ENCODE peak calls at places on chromosomes 13 and 19, in five cellular contexts. L, E, N, A and V are unnamed samples.

GRCh38 chr13:51644649-51645048 is 60.4 kb downstream of the WDFY2 start:
- DNase-seq in L (no peak), E (no peak), N (no peak), A (no peak), V (no peak)

GRCh38 chr13:76516013-76516412 is 370.2 kb downstream of the KCTD12 start:
- DNase-seq in L (no peak), E (no peak), N (no peak), A (no peak), V (no peak)

GRCh38 chr19:54521860-54522513 is 19.4 kb downstream of the LAIR2 start:
- DNase-seq in L (no peak), E (no peak), N (no peak), A (no peak), V (no peak)

GRCh38 chr13:72180253-72180952 is 313.4 kb upstream of the DACH1 start:
- DNase-seq in L (no peak), E (no peak), N (no peak), A (no peak), V (no peak)

GRCh38 chr19:35213678-35214632 is 14.6 kb downstream of the FAM187B start:
- DNase-seq in L (peak), E (peak), N (no peak), A (peak), V (peak)

GRCh38 chr13:31322025-31322424 is 122.2 kb downstream of the B3GLCT start:
- DNase-seq in L (no peak), E (peak), N (no peak), A (no peak), V (no peak)

GRCh38 chr19:39436350-39436716 is 584 bp upstream of the RPS16 start:
- DNase-seq in L (no peak), E (no peak), N (no peak), A (no peak), V (no peak)

GRCh38 chr13:113010510-113010865 is 41.5 kb downstream of the MCF2L start:
- DNase-seq in L (no peak), E (no peak), N (no peak), A (no peak), V (no peak)

GRCh38 chr19:4338441-4339350 is at the start of gene STAP2:
- DNase-seq in L (peak), E (no peak), N (no peak), A (peak), V (peak)

DNA sequence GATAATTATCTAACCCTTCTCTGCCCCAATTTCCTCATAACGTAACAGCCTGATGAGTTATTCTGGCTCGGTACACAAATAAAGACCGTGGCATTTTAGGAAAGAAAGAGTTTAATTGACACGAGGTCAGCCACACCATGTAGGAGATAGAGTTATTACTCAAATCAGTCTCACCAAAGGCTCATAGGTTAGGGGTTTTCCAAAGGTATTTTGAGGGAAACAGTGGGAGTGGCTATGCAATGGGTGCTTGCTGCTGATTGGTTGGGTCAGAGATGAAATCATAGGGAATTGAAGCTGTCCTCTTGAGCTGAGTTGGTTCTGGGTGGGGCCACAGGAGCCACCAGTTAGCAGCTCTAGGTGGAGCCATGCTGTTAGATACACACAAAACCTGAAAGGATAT is 137.5 kb downstream of the FREM2 start:
- DNase-seq in L (no peak), E (no peak), N (no peak), A (no peak), V (no peak)
- TF ChIP-seq CTCF in L (no peak), E (no peak), N (no peak), A (no peak), V (no peak)

DNA sequence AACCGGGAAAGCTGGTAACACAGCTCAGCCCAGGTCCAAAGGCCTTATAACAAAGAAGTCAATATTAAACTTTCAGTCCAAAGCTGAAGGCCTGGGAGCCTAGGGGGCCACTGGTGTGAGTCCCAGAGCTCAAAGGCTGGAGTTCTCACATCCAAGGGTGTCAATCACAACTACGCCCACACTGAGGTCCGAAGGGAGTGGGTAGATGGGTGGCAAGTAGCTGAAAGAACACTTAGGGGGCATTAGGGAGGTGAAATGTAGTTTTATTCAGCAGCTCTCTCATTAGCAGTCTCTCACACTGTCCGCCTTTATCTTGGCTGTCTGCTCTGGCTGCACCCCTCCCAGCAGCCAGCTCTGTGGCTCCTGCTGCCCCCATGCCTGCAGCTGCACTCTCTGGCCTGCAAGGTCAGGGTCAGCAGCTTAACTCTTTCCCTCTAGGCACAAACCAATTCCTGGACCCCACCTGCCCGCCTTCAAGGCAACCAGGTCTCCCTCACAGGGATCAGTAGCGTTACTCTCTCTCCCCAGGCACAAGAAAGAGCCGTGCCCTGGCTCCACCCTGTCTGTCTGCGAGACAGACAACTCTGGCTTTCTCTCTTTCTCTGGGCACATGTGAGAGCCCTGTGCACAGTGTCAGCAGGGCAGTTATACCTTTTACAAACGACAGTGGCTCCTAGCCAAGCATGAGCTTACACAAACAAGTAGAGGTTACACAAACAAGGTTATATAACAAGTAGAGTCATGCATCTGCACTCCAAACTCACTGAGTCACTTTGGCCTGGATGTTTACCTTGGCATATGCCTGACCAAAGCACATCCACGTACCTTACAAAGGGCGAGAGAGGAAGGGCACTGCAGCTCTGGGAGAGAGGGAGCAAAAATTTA is 249.4 kb upstream of the PCDH20 start:
- DNase-seq in L (no peak), E (no peak), N (no peak), A (peak), V (no peak)
- TF ChIP-seq EP300 in L (no peak), E (no peak), N (no peak), A (no peak), V (no peak)

GRCh38 chr19:48378194-48378570 is 13.2 kb downstream of the KDELR1 start:
- DNase-seq in L (no peak), E (no peak), N (no peak), A (no peak), V (no peak)

GRCh38 chr19:48385461-48386087 is 5.8 kb downstream of the KDELR1 start:
- DNase-seq in L (peak), E (no peak), N (no peak), A (no peak), V (no peak)

GRCh38 chr19:48379058-48379457 is 12.3 kb downstream of the KDELR1 start:
- DNase-seq in L (no peak), E (no peak), N (no peak), A (no peak), V (no peak)

GRCh38 chr19:48386981-48387380 is 4.4 kb downstream of the KDELR1 start:
- DNase-seq in L (no peak), E (no peak), N (no peak), A (no peak), V (no peak)

DNA sequence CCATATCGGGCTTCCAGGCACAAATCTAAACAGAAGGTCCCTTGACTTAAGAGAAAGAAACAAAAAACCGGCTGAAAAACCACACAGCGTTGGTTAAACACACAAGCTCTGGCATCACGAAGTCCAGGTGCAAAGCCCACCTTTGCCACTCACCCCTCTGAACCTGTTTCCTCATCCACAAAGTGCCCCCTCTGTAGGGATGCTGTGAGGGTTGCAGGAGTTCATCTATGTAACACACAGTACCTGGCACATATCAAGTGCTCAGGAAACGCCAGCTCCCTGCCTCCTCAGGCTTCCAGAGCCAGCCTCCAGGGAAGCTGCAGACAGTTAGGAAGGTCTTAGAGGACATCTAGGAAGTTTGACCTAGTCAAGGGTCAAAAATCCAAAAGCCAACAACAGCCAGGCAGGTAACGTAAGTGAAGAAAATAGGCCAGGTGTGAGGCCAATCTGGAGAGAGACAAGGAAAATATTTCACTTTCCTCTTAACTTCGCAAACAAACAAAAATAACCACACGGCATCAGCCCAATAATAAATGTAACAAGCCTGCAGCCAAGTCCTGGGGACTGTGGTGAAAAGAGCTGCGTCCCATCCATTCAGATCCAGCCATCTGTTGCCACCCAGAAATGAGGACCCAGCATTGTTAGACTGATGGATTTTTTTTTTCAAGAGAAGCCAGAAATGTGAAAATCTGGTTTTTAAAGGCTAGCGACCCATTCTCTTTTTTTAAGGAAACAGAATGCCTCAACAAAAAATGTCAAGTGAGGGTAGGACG is 10.0 kb downstream of the KDELR1 start:
- DNase-seq in L (no peak), E (no peak), N (no peak), A (no peak), V (no peak)
- TF ChIP-seq CTCF in L (no peak), E (no peak), N (peak), A (no peak), V (no peak)

GRCh38 chr19:1239420-1239795 is 1.6 kb upstream of the CBARP start:
- DNase-seq in L (no peak), E (no peak), N (no peak), A (no peak), V (no peak)

GRCh38 chr19:1240925-1241324 is 626 bp upstream of the ATP5F1D start:
- DNase-seq in L (no peak), E (no peak), N (no peak), A (no peak), V (peak)

GRCh38 chr19:1243768-1244692 is 2.5 kb downstream of the ATP5F1D start:
- DNase-seq in L (peak), E (peak), N (no peak), A (peak), V (peak)

GRCh38 chr19:1239796-1240737 is 1.5 kb upstream of the ATP5F1D start:
- DNase-seq in L (peak), E (peak), N (no peak), A (peak), V (peak)

DNA sequence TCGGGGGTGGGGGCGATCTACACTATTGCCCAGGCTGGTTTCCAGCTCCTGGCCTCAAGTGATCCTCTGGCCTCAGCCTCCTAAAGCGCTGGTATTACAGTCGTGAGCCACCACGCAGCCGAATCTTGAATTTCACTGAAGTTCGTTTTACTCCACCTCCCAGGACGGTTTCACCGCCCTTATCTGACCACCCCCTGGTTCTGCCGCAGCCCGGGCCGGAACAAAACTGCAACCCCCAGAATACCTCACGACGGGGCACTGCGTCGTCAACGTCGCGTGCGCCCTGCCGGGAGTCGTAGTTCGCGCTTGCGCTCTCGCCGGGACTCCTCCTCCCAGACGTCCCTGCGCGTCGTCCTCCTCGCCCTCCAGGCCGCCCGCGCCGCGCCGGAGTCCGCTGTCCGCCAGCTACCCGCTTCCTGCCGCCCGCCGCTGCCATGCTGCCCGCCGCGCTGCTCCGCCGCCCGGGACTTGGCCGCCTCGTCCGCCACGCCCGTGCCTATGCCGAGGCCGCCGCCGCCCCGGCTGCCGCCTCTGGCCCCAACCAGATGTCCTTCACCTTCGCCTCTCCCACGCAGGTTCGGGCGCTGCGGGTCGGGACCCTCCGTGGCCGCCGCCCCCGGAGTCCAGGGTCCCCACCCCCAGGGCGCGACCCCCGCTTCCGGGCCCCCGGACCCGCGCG is at the start of gene ATP5F1D:
- DNase-seq in L (peak), E (peak), N (no peak), A (peak), V (peak)
- TF ChIP-seq EP300 in L (no peak), E (peak), N (no peak), A (no peak), V (no peak)

DNA sequence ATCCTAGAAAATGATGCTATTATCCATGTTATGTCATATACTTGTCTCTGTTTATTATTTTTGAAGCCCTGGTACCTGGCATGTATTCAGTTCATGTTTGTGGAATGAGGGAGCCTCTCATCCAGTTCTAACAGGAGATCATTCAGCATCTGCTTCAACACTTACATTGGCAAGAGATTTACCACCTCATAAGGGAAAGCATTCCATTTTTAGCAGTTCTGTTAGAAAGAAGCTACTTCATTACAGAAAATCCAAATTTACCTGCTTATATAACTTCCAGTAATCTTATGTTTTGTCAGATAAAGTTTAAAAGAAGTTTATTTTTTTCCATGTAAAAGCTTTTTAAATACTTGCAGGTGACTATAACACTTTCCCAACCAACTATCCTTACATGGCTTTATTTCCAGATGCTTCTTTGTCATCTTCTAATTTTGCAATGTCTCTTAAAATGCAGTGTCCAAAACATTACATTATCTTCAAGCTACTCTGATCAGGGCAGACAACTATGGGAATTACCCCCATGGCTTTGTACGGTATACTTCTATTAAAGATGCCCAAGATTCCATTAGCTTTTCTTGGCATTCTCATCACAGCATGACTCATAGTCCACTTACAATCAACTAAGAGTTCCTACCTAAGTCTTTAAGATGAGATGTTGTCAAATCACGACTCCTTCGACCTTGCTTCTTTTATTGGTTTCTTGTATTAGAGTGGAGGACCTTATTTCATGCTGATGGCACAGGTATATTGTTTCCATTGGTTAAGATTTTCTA is 262.1 kb downstream of the PCDH9 start:
- DNase-seq in L (no peak), E (no peak), N (no peak), A (no peak), V (no peak)
- TF ChIP-seq CTCF in L (no peak), E (no peak), N (no peak), A (no peak), V (no peak)

DNA sequence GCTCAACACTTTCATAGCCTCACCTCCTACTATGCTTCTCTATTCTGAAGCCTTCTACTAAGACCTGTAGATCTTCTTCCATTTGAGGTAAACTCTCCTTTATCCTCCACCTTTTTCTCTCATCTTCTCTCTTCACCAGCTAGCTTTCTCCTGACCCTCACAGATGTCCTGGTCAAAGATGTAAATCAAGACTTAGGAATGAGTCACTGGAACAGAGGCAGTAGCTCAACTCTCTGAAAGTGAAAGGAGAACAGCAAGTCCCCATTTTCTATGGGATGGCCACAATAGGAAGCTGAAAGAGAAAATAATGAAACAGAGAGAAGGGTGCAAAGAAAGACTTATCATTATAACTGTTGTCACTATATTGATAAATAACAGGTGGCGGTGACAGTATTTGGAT is 86.1 kb upstream of the DOCK9 start:
- DNase-seq in L (no peak), E (no peak), N (no peak), A (no peak), V (no peak)
- TF ChIP-seq EP300 in L (no peak), E (no peak), N (no peak), A (no peak), V (no peak)

GRCh38 chr19:41409288-41409687 is 11.7 kb downstream of the BCKDHA start:
- DNase-seq in L (no peak), E (no peak), N (no peak), A (peak), V (no peak)

GRCh38 chr19:41405776-41406175 is 8.2 kb downstream of the BCKDHA start:
- DNase-seq in L (no peak), E (no peak), N (no peak), A (no peak), V (no peak)

GRCh38 chr19:41407271-41407670 is 9.7 kb downstream of the BCKDHA start:
- DNase-seq in L (no peak), E (no peak), N (no peak), A (no peak), V (no peak)

GRCh38 chr19:41410655-41411054 is 13.0 kb downstream of the BCKDHA start:
- DNase-seq in L (no peak), E (no peak), N (no peak), A (no peak), V (no peak)

DNA sequence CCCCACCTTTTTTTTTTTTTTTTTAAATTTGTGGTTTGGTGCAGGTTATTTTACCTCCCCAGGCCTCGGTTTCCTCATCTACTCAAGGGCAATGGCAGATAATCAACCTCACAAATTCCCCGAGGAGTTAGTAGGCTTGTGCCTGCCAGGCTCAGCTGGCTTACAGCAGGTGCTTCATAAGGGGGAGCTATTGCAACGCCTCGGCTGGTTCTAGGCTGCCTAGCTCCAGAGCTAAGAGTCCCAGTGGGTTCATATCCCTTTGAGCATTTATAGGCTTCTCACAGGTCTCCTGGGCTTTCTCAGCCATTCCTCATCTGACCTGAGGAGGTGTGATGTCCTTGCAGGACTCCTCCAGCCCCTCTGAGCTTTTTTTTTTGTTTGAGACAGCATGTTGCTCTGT is 10.6 kb downstream of the BCKDHA start:
- DNase-seq in L (no peak), E (no peak), N (no peak), A (no peak), V (no peak)
- TF ChIP-seq CTCF in L (no peak), E (no peak), N (no peak), A (no peak), V (no peak)

GRCh38 chr19:56869886-56870285 is 29.4 kb upstream of the PEG3 start:
- DNase-seq in L (no peak), E (no peak), N (no peak), A (no peak), V (no peak)

GRCh38 chr19:56868446-56868845 is 27.9 kb upstream of the PEG3 start:
- DNase-seq in L (no peak), E (no peak), N (no peak), A (no peak), V (no peak)

GRCh38 chr19:56864443-56865125 is 24.1 kb upstream of the PEG3 start:
- DNase-seq in L (no peak), E (no peak), N (no peak), A (no peak), V (no peak)

GRCh38 chr19:56866563-56866962 is 26.0 kb upstream of the PEG3 start:
- DNase-seq in L (no peak), E (no peak), N (no peak), A (no peak), V (peak)
- TF ChIP-seq EP300 in L (no peak), E (no peak), N (no peak), A (no peak), V (no peak)